ENCODE peak calls at places on chromosomes 6 and 20, in ten cellular contexts. One of them, this sample, is unnamed.
A peak's percentile ranks its signal among the peaks of the same experiment; 100 is the strongest.

GRCh38 chr6:36962874-36963273 is 8.3 kb downstream of the PI16 start:
- DNase-seq in left ventricle myocardium inferior: peak; percentile 73
- DNase-seq in CD8-positive, alpha-beta T cell: peak; percentile 78
- DNase-seq in effector CD4-positive, alpha-beta T cell: peak; percentile 70
- DNase-seq in iPS DF 6.9: peak; percentile 85
- DNase-seq in islet precursor cell: peak; percentile 70
- DNase-seq in ELF-1: peak; percentile 85
- DNase-seq in DMS79: no peak
- DNase-seq in T-helper 1 cell: peak; percentile 71
- DNase-seq in psoas muscle: peak; percentile 83
- DNase-seq in this sample: peak; percentile 74

GRCh38 chr20:37442547-37442946 is 78.5 kb upstream of the NNAT start:
- DNase-seq in left ventricle myocardium inferior: no peak
- DNase-seq in CD8-positive, alpha-beta T cell: no peak
- DNase-seq in effector CD4-positive, alpha-beta T cell: no peak
- DNase-seq in iPS DF 6.9: no peak
- DNase-seq in islet precursor cell: no peak
- DNase-seq in ELF-1: no peak
- DNase-seq in DMS79: no peak
- DNase-seq in T-helper 1 cell: no peak
- DNase-seq in psoas muscle: no peak
- DNase-seq in this sample: no peak

GRCh38 chr6:26056583-26057350 is 30.5 kb upstream of the HFE start:
- DNase-seq in left ventricle myocardium inferior: no peak
- DNase-seq in CD8-positive, alpha-beta T cell: no peak
- DNase-seq in effector CD4-positive, alpha-beta T cell: no peak
- DNase-seq in iPS DF 6.9: no peak
- DNase-seq in islet precursor cell: peak; percentile 67
- DNase-seq in ELF-1: peak; percentile 69
- DNase-seq in DMS79: no peak
- DNase-seq in T-helper 1 cell: no peak
- DNase-seq in psoas muscle: no peak
- DNase-seq in this sample: no peak

GRCh38 chr6:5036309-5036708 is 32.5 kb upstream of the RPP40 start:
- DNase-seq in left ventricle myocardium inferior: no peak
- DNase-seq in CD8-positive, alpha-beta T cell: no peak
- DNase-seq in effector CD4-positive, alpha-beta T cell: no peak
- DNase-seq in iPS DF 6.9: peak; percentile 67
- DNase-seq in islet precursor cell: peak; percentile 92
- DNase-seq in ELF-1: peak; percentile 87
- DNase-seq in DMS79: no peak
- DNase-seq in T-helper 1 cell: no peak
- DNase-seq in psoas muscle: no peak
- DNase-seq in this sample: no peak

GRCh38 chr6:168050861-168051586 is 28.0 kb downstream of the FRMD1 start:
- DNase-seq in left ventricle myocardium inferior: no peak
- DNase-seq in CD8-positive, alpha-beta T cell: no peak
- DNase-seq in effector CD4-positive, alpha-beta T cell: no peak
- DNase-seq in iPS DF 6.9: no peak
- DNase-seq in islet precursor cell: no peak
- DNase-seq in ELF-1: peak; percentile 70
- DNase-seq in DMS79: no peak
- DNase-seq in T-helper 1 cell: no peak
- DNase-seq in psoas muscle: no peak
- DNase-seq in this sample: no peak

GRCh38 chr6:26474439-26474881 is 16.7 kb downstream of the BTN2A1 start:
- DNase-seq in left ventricle myocardium inferior: no peak
- DNase-seq in CD8-positive, alpha-beta T cell: no peak
- DNase-seq in effector CD4-positive, alpha-beta T cell: no peak
- DNase-seq in iPS DF 6.9: no peak
- DNase-seq in islet precursor cell: no peak
- DNase-seq in ELF-1: no peak
- DNase-seq in DMS79: no peak
- DNase-seq in T-helper 1 cell: no peak
- DNase-seq in psoas muscle: no peak
- DNase-seq in this sample: no peak

GRCh38 chr6:14638562-14638931 is 521.0 kb downstream of the CD83 start:
- DNase-seq in left ventricle myocardium inferior: no peak
- DNase-seq in CD8-positive, alpha-beta T cell: no peak
- DNase-seq in effector CD4-positive, alpha-beta T cell: no peak
- DNase-seq in iPS DF 6.9: no peak
- DNase-seq in islet precursor cell: no peak
- DNase-seq in ELF-1: no peak
- DNase-seq in DMS79: no peak
- DNase-seq in T-helper 1 cell: no peak
- DNase-seq in psoas muscle: no peak
- DNase-seq in this sample: no peak

GRCh38 chr6:112929661-112930060 is 582.5 kb downstream of the RFPL4B start:
- DNase-seq in left ventricle myocardium inferior: no peak
- DNase-seq in CD8-positive, alpha-beta T cell: no peak
- DNase-seq in effector CD4-positive, alpha-beta T cell: no peak
- DNase-seq in iPS DF 6.9: no peak
- DNase-seq in islet precursor cell: no peak
- DNase-seq in ELF-1: no peak
- DNase-seq in DMS79: no peak
- DNase-seq in T-helper 1 cell: no peak
- DNase-seq in psoas muscle: no peak
- DNase-seq in this sample: no peak

GRCh38 chr6:142811923-142812322 is 133.1 kb downstream of the HIVEP2 start:
- DNase-seq in left ventricle myocardium inferior: no peak
- DNase-seq in CD8-positive, alpha-beta T cell: no peak
- DNase-seq in effector CD4-positive, alpha-beta T cell: no peak
- DNase-seq in iPS DF 6.9: no peak
- DNase-seq in islet precursor cell: no peak
- DNase-seq in ELF-1: no peak
- DNase-seq in DMS79: no peak
- DNase-seq in T-helper 1 cell: no peak
- DNase-seq in psoas muscle: no peak
- DNase-seq in this sample: no peak

GRCh38 chr6:65545920-65546319 is 161.1 kb downstream of the EYS start:
- DNase-seq in left ventricle myocardium inferior: no peak
- DNase-seq in CD8-positive, alpha-beta T cell: no peak
- DNase-seq in effector CD4-positive, alpha-beta T cell: no peak
- DNase-seq in iPS DF 6.9: no peak
- DNase-seq in islet precursor cell: peak; percentile 56
- DNase-seq in ELF-1: no peak
- DNase-seq in DMS79: no peak
- DNase-seq in T-helper 1 cell: no peak
- DNase-seq in psoas muscle: no peak
- DNase-seq in this sample: no peak

GRCh38 chr6:169861431-169862045 is 110.1 kb downstream of the ERMARD start:
- DNase-seq in left ventricle myocardium inferior: no peak
- DNase-seq in CD8-positive, alpha-beta T cell: no peak
- DNase-seq in effector CD4-positive, alpha-beta T cell: no peak
- DNase-seq in iPS DF 6.9: no peak
- DNase-seq in islet precursor cell: no peak
- DNase-seq in ELF-1: no peak
- DNase-seq in DMS79: no peak
- DNase-seq in T-helper 1 cell: no peak
- DNase-seq in psoas muscle: no peak
- DNase-seq in this sample: peak; percentile 30

GRCh38 chr20:60697252-60697651 is 554.8 kb upstream of the CDH4 start:
- DNase-seq in left ventricle myocardium inferior: no peak
- DNase-seq in CD8-positive, alpha-beta T cell: no peak
- DNase-seq in effector CD4-positive, alpha-beta T cell: no peak
- DNase-seq in iPS DF 6.9: no peak
- DNase-seq in islet precursor cell: peak; percentile 72
- DNase-seq in ELF-1: peak; percentile 33
- DNase-seq in DMS79: no peak
- DNase-seq in T-helper 1 cell: no peak
- DNase-seq in psoas muscle: no peak
- DNase-seq in this sample: no peak

GRCh38 chr6:106562001-106562400 is 67.3 kb downstream of the RTN4IP1 start:
- DNase-seq in left ventricle myocardium inferior: no peak
- DNase-seq in CD8-positive, alpha-beta T cell: no peak
- DNase-seq in effector CD4-positive, alpha-beta T cell: no peak
- DNase-seq in iPS DF 6.9: no peak
- DNase-seq in islet precursor cell: no peak
- DNase-seq in ELF-1: peak; percentile 15
- DNase-seq in DMS79: no peak
- DNase-seq in T-helper 1 cell: no peak
- DNase-seq in psoas muscle: no peak
- DNase-seq in this sample: no peak

GRCh38 chr6:157775376-157775775 is 47.7 kb upstream of the SNX9 start:
- DNase-seq in left ventricle myocardium inferior: no peak
- DNase-seq in CD8-positive, alpha-beta T cell: no peak
- DNase-seq in effector CD4-positive, alpha-beta T cell: no peak
- DNase-seq in iPS DF 6.9: no peak
- DNase-seq in islet precursor cell: no peak
- DNase-seq in ELF-1: no peak
- DNase-seq in DMS79: no peak
- DNase-seq in T-helper 1 cell: no peak
- DNase-seq in psoas muscle: no peak
- DNase-seq in this sample: no peak

GRCh38 chr6:14286144-14286543 is 168.6 kb downstream of the CD83 start:
- DNase-seq in left ventricle myocardium inferior: no peak
- DNase-seq in CD8-positive, alpha-beta T cell: no peak
- DNase-seq in effector CD4-positive, alpha-beta T cell: no peak
- DNase-seq in iPS DF 6.9: no peak
- DNase-seq in islet precursor cell: no peak
- DNase-seq in ELF-1: no peak
- DNase-seq in DMS79: no peak
- DNase-seq in T-helper 1 cell: no peak
- DNase-seq in psoas muscle: no peak
- DNase-seq in this sample: no peak

GRCh38 chr6:100022847-100023246 is 28.8 kb upstream of the MCHR2 start:
- DNase-seq in left ventricle myocardium inferior: no peak
- DNase-seq in CD8-positive, alpha-beta T cell: no peak
- DNase-seq in effector CD4-positive, alpha-beta T cell: no peak
- DNase-seq in iPS DF 6.9: no peak
- DNase-seq in islet precursor cell: no peak
- DNase-seq in ELF-1: no peak
- DNase-seq in DMS79: no peak
- DNase-seq in T-helper 1 cell: no peak
- DNase-seq in psoas muscle: no peak
- DNase-seq in this sample: no peak

GRCh38 chr6:169450097-169450496 is 196.5 kb upstream of the THBS2 start:
- DNase-seq in left ventricle myocardium inferior: no peak
- DNase-seq in CD8-positive, alpha-beta T cell: no peak
- DNase-seq in effector CD4-positive, alpha-beta T cell: no peak
- DNase-seq in iPS DF 6.9: no peak
- DNase-seq in islet precursor cell: peak; percentile 68
- DNase-seq in ELF-1: peak; percentile 47
- DNase-seq in DMS79: no peak
- DNase-seq in T-helper 1 cell: no peak
- DNase-seq in psoas muscle: no peak
- DNase-seq in this sample: no peak

GRCh38 chr6:9360881-9361280 is 925.5 kb upstream of the SLC35B3 start:
- DNase-seq in left ventricle myocardium inferior: no peak
- DNase-seq in CD8-positive, alpha-beta T cell: no peak
- DNase-seq in effector CD4-positive, alpha-beta T cell: no peak
- DNase-seq in iPS DF 6.9: no peak
- DNase-seq in islet precursor cell: no peak
- DNase-seq in ELF-1: no peak
- DNase-seq in DMS79: no peak
- DNase-seq in T-helper 1 cell: no peak
- DNase-seq in psoas muscle: no peak
- DNase-seq in this sample: no peak

GRCh38 chr6:131765081-131765852 is 42.6 kb upstream of the ENPP1 start:
- DNase-seq in left ventricle myocardium inferior: no peak
- DNase-seq in CD8-positive, alpha-beta T cell: no peak
- DNase-seq in effector CD4-positive, alpha-beta T cell: no peak
- DNase-seq in iPS DF 6.9: no peak
- DNase-seq in islet precursor cell: peak; percentile 63
- DNase-seq in ELF-1: no peak
- DNase-seq in DMS79: no peak
- DNase-seq in T-helper 1 cell: no peak
- DNase-seq in psoas muscle: no peak
- DNase-seq in this sample: no peak

GRCh38 chr6:69090132-69090531 is 455.1 kb downstream of the ADGRB3 start:
- DNase-seq in left ventricle myocardium inferior: no peak
- DNase-seq in CD8-positive, alpha-beta T cell: no peak
- DNase-seq in effector CD4-positive, alpha-beta T cell: no peak
- DNase-seq in iPS DF 6.9: no peak
- DNase-seq in islet precursor cell: peak; percentile 68
- DNase-seq in ELF-1: no peak
- DNase-seq in DMS79: no peak
- DNase-seq in T-helper 1 cell: no peak
- DNase-seq in psoas muscle: no peak
- DNase-seq in this sample: no peak

GRCh38 chr20:5126512-5127203 is at the start of gene CDS2:
- DNase-seq in left ventricle myocardium inferior: peak; percentile 100
- DNase-seq in CD8-positive, alpha-beta T cell: peak; percentile 99
- DNase-seq in effector CD4-positive, alpha-beta T cell: peak; percentile 100
- DNase-seq in iPS DF 6.9: peak; percentile 95
- DNase-seq in islet precursor cell: peak; percentile 100
- DNase-seq in ELF-1: peak; percentile 99
- DNase-seq in DMS79: peak; percentile 97
- DNase-seq in T-helper 1 cell: peak; percentile 100
- DNase-seq in psoas muscle: peak; percentile 100
- DNase-seq in this sample: peak; percentile 100

GRCh38 chr20:3090565-3090964 is 6.0 kb upstream of the AVP start:
- DNase-seq in left ventricle myocardium inferior: no peak
- DNase-seq in CD8-positive, alpha-beta T cell: peak; percentile 40
- DNase-seq in effector CD4-positive, alpha-beta T cell: no peak
- DNase-seq in iPS DF 6.9: no peak
- DNase-seq in islet precursor cell: no peak
- DNase-seq in ELF-1: no peak
- DNase-seq in DMS79: no peak
- DNase-seq in T-helper 1 cell: no peak
- DNase-seq in psoas muscle: no peak
- DNase-seq in this sample: no peak

GRCh38 chr20:63325021-63325471 is 32.1 kb downstream of the COL20A1 start:
- DNase-seq in left ventricle myocardium inferior: no peak
- DNase-seq in CD8-positive, alpha-beta T cell: no peak
- DNase-seq in effector CD4-positive, alpha-beta T cell: no peak
- DNase-seq in iPS DF 6.9: no peak
- DNase-seq in islet precursor cell: no peak
- DNase-seq in ELF-1: no peak
- DNase-seq in DMS79: no peak
- DNase-seq in T-helper 1 cell: no peak
- DNase-seq in psoas muscle: peak; percentile 8
- DNase-seq in this sample: no peak

GRCh38 chr6:158411998-158412397 is 99.7 kb downstream of the TULP4 start:
- DNase-seq in left ventricle myocardium inferior: no peak
- DNase-seq in CD8-positive, alpha-beta T cell: no peak
- DNase-seq in effector CD4-positive, alpha-beta T cell: no peak
- DNase-seq in iPS DF 6.9: no peak
- DNase-seq in islet precursor cell: peak; percentile 58
- DNase-seq in ELF-1: no peak
- DNase-seq in DMS79: no peak
- DNase-seq in T-helper 1 cell: no peak
- DNase-seq in psoas muscle: no peak
- DNase-seq in this sample: no peak

GRCh38 chr6:55239099-55239498 is 64.8 kb downstream of the HCRTR2 start:
- DNase-seq in left ventricle myocardium inferior: no peak
- DNase-seq in CD8-positive, alpha-beta T cell: no peak
- DNase-seq in effector CD4-positive, alpha-beta T cell: no peak
- DNase-seq in iPS DF 6.9: no peak
- DNase-seq in islet precursor cell: no peak
- DNase-seq in ELF-1: no peak
- DNase-seq in DMS79: peak; percentile 65
- DNase-seq in T-helper 1 cell: no peak
- DNase-seq in psoas muscle: no peak
- DNase-seq in this sample: no peak

GRCh38 chr20:62843656-62844055 is 18.0 kb downstream of the TCFL5 start:
- DNase-seq in left ventricle myocardium inferior: no peak
- DNase-seq in CD8-positive, alpha-beta T cell: no peak
- DNase-seq in effector CD4-positive, alpha-beta T cell: no peak
- DNase-seq in iPS DF 6.9: no peak
- DNase-seq in islet precursor cell: no peak
- DNase-seq in ELF-1: no peak
- DNase-seq in DMS79: no peak
- DNase-seq in T-helper 1 cell: no peak
- DNase-seq in psoas muscle: no peak
- DNase-seq in this sample: no peak

GRCh38 chr6:55758156-55758942 is 117.0 kb downstream of the BMP5 start:
- DNase-seq in left ventricle myocardium inferior: no peak
- DNase-seq in CD8-positive, alpha-beta T cell: no peak
- DNase-seq in effector CD4-positive, alpha-beta T cell: no peak
- DNase-seq in iPS DF 6.9: no peak
- DNase-seq in islet precursor cell: no peak
- DNase-seq in ELF-1: no peak
- DNase-seq in DMS79: no peak
- DNase-seq in T-helper 1 cell: no peak
- DNase-seq in psoas muscle: no peak
- DNase-seq in this sample: no peak

GRCh38 chr20:63595416-63596127 is 21.5 kb upstream of the HELZ2 start:
- DNase-seq in left ventricle myocardium inferior: no peak
- DNase-seq in CD8-positive, alpha-beta T cell: no peak
- DNase-seq in effector CD4-positive, alpha-beta T cell: no peak
- DNase-seq in iPS DF 6.9: no peak
- DNase-seq in islet precursor cell: peak; percentile 29
- DNase-seq in ELF-1: no peak
- DNase-seq in DMS79: no peak
- DNase-seq in T-helper 1 cell: no peak
- DNase-seq in psoas muscle: no peak
- DNase-seq in this sample: no peak